ENCODE peak calls at places on chromosomes 13 and 19, in four cellular contexts. J, Z, I and C are unnamed samples. For H3K4me1 and H3K9me3, the result is how much of the 10 kb centered on the place peaks cover.

GRCh38 chr13:30881931-30882899 is 23.9 kb upstream of the MEDAG start:
- DNase-seq in J (no peak), Z (no peak), I (no peak), C (no peak)

GRCh38 chr19:10871711-10872550 is 578 bp downstream of the CARM1 start:
- DNase-seq in J (peak), Z (no peak), I (no peak), C (peak)

GRCh38 chr13:35600137-35600536 is 123.6 kb upstream of the MAB21L1 start:
- DNase-seq in J (no peak), Z (no peak), I (peak), C (no peak)

GRCh38 chr19:8846819-8847218 is 14.6 kb downstream of the MBD3L1 start:
- DNase-seq in J (no peak), Z (no peak), I (no peak), C (no peak)

GRCh38 chr13:98327326-98328314 is 150.6 kb upstream of the RNF113B start:
- DNase-seq in J (peak), Z (peak), I (peak), C (peak)

GRCh38 chr13:113595131-113595530 is 10.6 kb downstream of the TFDP1 start:
- DNase-seq in J (no peak), Z (peak), I (no peak), C (peak)

GRCh38 chr13:75402787-75403186 is 79.2 kb downstream of the TBC1D4 start:
- DNase-seq in J (no peak), Z (no peak), I (no peak), C (no peak)

GRCh38 chr19:5062195-5062594 is 93.3 kb downstream of the KDM4B start:
- DNase-seq in J (no peak), Z (no peak), I (no peak), C (no peak)

GRCh38 chr13:19961484-19961883 is 3.0 kb downstream of the ZMYM2 start:
- DNase-seq in J (no peak), Z (no peak), I (no peak), C (no peak)

GRCh38 chr13:102405499-102406079 is 3.7 kb upstream of the FGF14 start:
- DNase-seq in J (no peak), Z (peak), I (peak), C (peak)

GRCh38 chr13:30577381-30577780 is 40.3 kb upstream of the USPL1 start:
- DNase-seq in J (peak), Z (no peak), I (peak), C (no peak)

GRCh38 chr13:47418206-47418920 is 521.5 kb upstream of the HTR2A start:
- DNase-seq in J (no peak), Z (no peak), I (no peak), C (no peak)

GRCh38 chr13:20404488-20405222 is 121.0 kb downstream of the CRYL1 start:
- DNase-seq in J (no peak), Z (no peak), I (no peak), C (no peak)

GRCh38 chr19:38004100-38004504 is 97.1 kb downstream of the SIPA1L3 start:
- DNase-seq in J (peak), Z (no peak), I (no peak), C (no peak)

GRCh38 chr13:35388979-35389378 is 87.5 kb downstream of the MAB21L1 start:
- DNase-seq in J (peak), Z (no peak), I (peak), C (no peak)

GRCh38 chr19:57110592-57111328 is 9.0 kb upstream of the USP29 start:
- DNase-seq in J (no peak), Z (no peak), I (no peak), C (no peak)

GRCh38 chr19:661427-662196 is 1.4 kb downstream of the RNF126 start:
- DNase-seq in J (no peak), Z (no peak), I (no peak), C (peak)

GRCh38 chr13:108146642-108147041 is 68.7 kb downstream of the LIG4 start:
- DNase-seq in J (no peak), Z (no peak), I (no peak), C (no peak)

GRCh38 chr13:97141564-97142005 is 80.5 kb upstream of the MBNL2 start:
- DNase-seq in J (peak), Z (peak), I (peak), C (peak)

GRCh38 chr13:93244141-93244917 is 17.7 kb downstream of the GPC6 start:
- DNase-seq in J (peak), Z (no peak), I (peak), C (peak)

GRCh38 chr13:39452412-39452811 is 150.6 kb downstream of the LHFPL6 start:
- DNase-seq in J (peak), Z (no peak), I (no peak), C (no peak)

GRCh38 chr13:20193924-20194631 is 1.3 kb upstream of the GJB2 start:
- DNase-seq in J (no peak), Z (no peak), I (no peak), C (peak)

GRCh38 chr13:67101730-67102467 is 128.2 kb downstream of the PCDH9 start:
- DNase-seq in J (no peak), Z (no peak), I (peak), C (no peak)

GRCh38 chr19:2750739-2751437 is 11.1 kb upstream of the SLC39A3 start:
- DNase-seq in J (no peak), Z (no peak), I (no peak), C (no peak)

GRCh38 chr13:27969073-27969865 is at the start of gene CDX2:
- DNase-seq in J (no peak), Z (peak), I (no peak), C (peak)

GRCh38 chr13:97276862-97277269 is 54.7 kb downstream of the MBNL2 start:
- DNase-seq in J (no peak), Z (no peak), I (no peak), C (no peak)

GRCh38 chr13:107441279-107441678 is 774.1 kb downstream of the LIG4 start:
- DNase-seq in J (peak), Z (no peak), I (peak), C (no peak)

GRCh38 chr13:61414686-61415664 is 674 bp downstream of the PCDH20 start:
- DNase-seq in J (peak), Z (peak), I (no peak), C (peak)
- H3K4me3 ChIP-seq in J (peak), Z (no peak), I (no peak), C (peak)

GRCh38 chr19:39946532-39946931 is 12.1 kb upstream of the FCGBP start:
- DNase-seq in J (peak), Z (no peak), I (no peak), C (no peak)

GRCh38 chr19:39941615-39942507 is 7.4 kb upstream of the FCGBP start:
- DNase-seq in J (peak), Z (no peak), I (peak), C (no peak)

GRCh38 chr19:39941151-39941550 is 6.7 kb upstream of the FCGBP start:
- DNase-seq in J (no peak), Z (no peak), I (no peak), C (no peak)

GRCh38 chr19:39940221-39940833 is 5.9 kb upstream of the FCGBP start:
- DNase-seq in J (no peak), Z (no peak), I (no peak), C (no peak)

DNA sequence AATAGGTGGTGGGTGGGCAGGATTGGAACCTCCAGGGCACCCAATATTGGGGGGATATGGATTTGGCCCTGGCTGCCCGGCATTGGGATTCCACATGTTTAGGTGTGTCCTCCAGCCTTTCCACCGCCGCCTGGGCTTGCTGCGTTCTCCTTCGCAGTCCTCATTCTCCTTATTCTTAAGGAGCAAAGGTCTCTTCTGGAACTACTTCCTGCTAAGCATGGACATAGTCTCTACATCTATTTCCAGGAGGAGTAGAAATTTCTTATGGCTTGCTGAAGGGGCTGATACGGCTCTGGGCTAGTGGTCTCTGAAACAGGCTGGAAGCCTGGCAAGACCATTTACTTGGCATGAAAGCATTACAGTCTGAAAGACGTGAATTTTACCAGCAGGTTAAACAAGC is 9.2 kb upstream of the FCGBP start:
- DNase-seq in J (no peak), Z (no peak), I (no peak), C (no peak)
- H3K4me1 ChIP-seq in J (under half), Z (under half), I (under half), C (under half)

GRCh38 chr19:28998974-28999373 is 214.0 kb downstream of the UQCRFS1 start:
- DNase-seq in J (no peak), Z (no peak), I (no peak), C (no peak)
- H3K9me3 ChIP-seq in J (under half), Z (under half), I (under half), C (under half)

DNA sequence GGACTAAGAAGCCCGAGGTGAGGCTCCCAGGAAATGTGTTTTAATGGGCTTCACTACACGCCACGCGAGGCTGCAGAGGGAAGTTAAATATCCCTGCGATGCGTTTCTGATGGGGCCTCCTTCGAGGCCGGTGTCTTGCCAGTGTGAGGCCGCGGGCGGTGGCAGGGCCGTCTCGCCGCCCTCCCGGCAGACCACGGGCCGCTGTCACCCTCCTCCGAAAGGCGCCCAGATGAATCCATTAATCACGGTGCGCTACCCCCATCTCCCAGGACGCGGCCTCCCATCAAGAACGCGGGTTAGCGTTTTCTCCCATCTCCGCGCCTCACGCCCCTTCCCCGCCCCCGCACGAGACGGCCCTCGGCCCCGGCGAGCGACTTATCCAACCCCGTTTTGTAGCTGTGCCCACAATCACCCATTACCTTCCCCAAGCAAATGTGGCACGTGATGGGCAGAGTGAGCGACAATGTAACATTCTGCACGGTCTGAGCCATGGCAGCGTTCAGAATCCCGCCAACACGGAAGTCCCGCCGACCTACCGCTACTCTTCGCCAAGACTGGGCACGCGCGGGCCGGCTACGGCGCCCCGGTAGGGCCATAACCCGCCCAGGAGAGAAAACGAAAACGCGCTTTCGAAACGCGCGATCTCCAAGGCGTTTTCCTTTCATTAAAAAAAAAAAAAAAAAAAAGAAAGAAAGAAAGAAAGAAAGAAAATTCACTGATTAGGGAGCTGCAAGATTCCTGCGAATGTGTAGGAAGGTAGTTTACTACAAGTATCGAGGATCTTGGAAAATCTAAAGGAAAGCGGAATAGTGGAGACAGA is at the start of gene OBI1:
- DNase-seq in J (peak), Z (peak), I (peak), C (peak)
- H3K4me3 ChIP-seq in J (peak), Z (peak), I (peak), C (peak)

DNA sequence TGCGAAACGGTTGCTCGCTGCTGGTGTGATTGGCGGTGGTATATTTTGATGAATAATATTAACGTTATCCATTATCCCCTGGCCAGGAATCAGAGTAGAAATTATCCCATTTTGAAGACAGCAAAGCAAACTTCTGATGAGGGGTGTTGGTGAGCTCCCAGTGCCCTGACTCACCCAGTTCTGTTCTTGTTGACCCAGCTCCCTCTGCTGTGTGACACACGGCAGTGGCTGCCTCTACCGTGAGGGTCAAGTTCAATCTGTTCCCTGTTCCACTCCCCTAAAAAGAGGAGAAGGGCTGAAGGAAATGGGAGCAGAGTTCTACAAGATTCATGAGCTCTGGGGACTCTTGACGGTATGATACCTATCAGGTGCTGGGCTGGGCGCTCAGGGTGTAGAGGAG is 2.0 kb downstream of the CAMSAP3 start:
- DNase-seq in J (no peak), Z (no peak), I (no peak), C (no peak)
- H3K4me1 ChIP-seq in J (under half), Z (under half), I (under half), C (under half)

GRCh38 chr19:27720155-27720554 is 1492.8 kb downstream of the UQCRFS1 start:
- DNase-seq in J (no peak), Z (no peak), I (no peak), C (no peak)

GRCh38 chr19:27719034-27719433 is 1493.9 kb downstream of the UQCRFS1 start:
- DNase-seq in J (no peak), Z (no peak), I (no peak), C (no peak)

GRCh38 chr19:27717825-27718224 is 1495.1 kb downstream of the UQCRFS1 start:
- DNase-seq in J (no peak), Z (no peak), I (no peak), C (no peak)

GRCh38 chr19:27718262-27718661 is 1494.7 kb downstream of the UQCRFS1 start:
- DNase-seq in J (no peak), Z (no peak), I (no peak), C (no peak)

GRCh38 chr19:27722625-27723024 is 1490.3 kb downstream of the UQCRFS1 start:
- DNase-seq in J (no peak), Z (no peak), I (no peak), C (no peak)
- H3K9me3 ChIP-seq in J (under half), Z (under half), I (under half), C (half or more)

GRCh38 chr19:19459099-19459498 is 53.6 kb downstream of the GATAD2A start:
- DNase-seq in J (peak), Z (no peak), I (peak), C (no peak)
- H3K4me3 ChIP-seq in J (no peak), Z (no peak), I (no peak), C (no peak)

GRCh38 chr13:33262069-33262487 is 23.5 kb downstream of the STARD13 start:
- DNase-seq in J (no peak), Z (no peak), I (peak), C (peak)
- H3K4me1 ChIP-seq in J (under half), Z (under half), I (half or more), C (under half)

GRCh38 chr19:51938936-51939335 is 11.7 kb downstream of the ZNF613 start:
- DNase-seq in J (no peak), Z (no peak), I (no peak), C (no peak)
- H3K9me3 ChIP-seq in J (under half), Z (under half), I (under half), C (half or more)

GRCh38 chr19:39321832-39322176 is 1.1 kb upstream of the LRFN1 start:
- DNase-seq in J (no peak), Z (no peak), I (no peak), C (no peak)

GRCh38 chr19:39318690-39319089 is 2.0 kb downstream of the LRFN1 start:
- DNase-seq in J (no peak), Z (no peak), I (no peak), C (no peak)

GRCh38 chr19:39319892-39320168 is 833 bp downstream of the LRFN1 start:
- DNase-seq in J (no peak), Z (no peak), I (no peak), C (no peak)

GRCh38 chr19:39319098-39319891 is 1.4 kb downstream of the LRFN1 start:
- DNase-seq in J (no peak), Z (no peak), I (no peak), C (no peak)

DNA sequence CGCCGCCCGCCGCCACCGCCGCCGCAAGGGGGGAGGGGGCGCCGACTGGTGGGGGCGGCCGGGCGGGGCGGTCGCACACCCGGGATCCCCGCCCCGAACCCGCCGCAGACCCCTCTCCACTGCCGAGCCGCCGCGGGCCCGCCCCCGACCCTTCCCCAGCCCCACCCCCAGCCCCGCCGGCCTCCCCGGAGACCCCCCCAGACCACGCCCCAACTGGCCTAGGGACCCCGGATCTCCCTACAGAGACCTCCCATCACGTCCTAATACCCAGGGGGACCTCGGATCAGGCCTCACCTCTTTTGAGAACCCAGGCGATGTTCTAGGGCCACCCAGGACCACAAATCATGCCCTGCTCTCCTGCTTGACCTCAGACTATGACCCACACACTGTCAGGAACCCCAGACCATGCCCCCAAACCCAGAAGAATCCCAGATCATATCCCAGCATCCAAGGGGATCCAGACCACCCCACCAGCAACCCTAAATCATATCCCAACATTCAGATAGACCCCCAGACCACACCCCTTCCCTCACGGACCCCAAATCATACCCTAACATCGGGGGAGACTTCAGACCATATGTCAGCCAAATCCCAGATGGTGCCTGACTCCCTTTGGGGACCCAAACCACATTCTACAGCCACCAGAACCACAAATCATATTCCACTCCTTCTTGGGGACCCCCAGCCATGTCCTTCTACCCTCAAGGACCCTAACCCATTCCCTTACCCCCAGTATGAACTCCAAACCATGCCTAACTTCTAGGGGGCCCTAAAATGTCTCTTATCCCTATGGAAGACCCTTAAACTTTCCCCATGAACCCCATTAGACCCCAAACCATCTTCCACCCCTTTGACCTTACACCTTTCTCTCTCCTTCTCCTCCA is 527 bp upstream of the LRFN1 start:
- DNase-seq in J (no peak), Z (no peak), I (no peak), C (peak)
- H3K4me3 ChIP-seq in J (peak), Z (peak), I (no peak), C (no peak)